ENCODE peak calls at places on chromosomes 2 and 18, in four cellular contexts. One of them, this sample, is unnamed.

GRCh38 chr18:55337908-55338521 is 250.0 kb downstream of the TCF4 start:
- DNase-seq in psoas muscle: peak; percentile 60
- DNase-seq in A549: no peak
- DNase-seq in kidney: no peak
- DNase-seq in this sample: no peak

GRCh38 chr18:71189581-71189980 is 900.7 kb downstream of the SOCS6 start:
- DNase-seq in psoas muscle: no peak
- DNase-seq in A549: no peak
- DNase-seq in kidney: no peak
- DNase-seq in this sample: no peak

GRCh38 chr2:65300134-65300771 is 72.6 kb downstream of the ACTR2 start:
- DNase-seq in psoas muscle: peak; percentile 95
- DNase-seq in A549: no peak
- DNase-seq in kidney: peak; percentile 90
- DNase-seq in this sample: no peak

GRCh38 chr2:120373424-120373823 is 27.5 kb downstream of the INHBB start:
- DNase-seq in psoas muscle: peak; percentile 26
- DNase-seq in A549: no peak
- DNase-seq in kidney: peak; percentile 30
- DNase-seq in this sample: no peak

GRCh38 chr2:26807788-26808460 is 22.1 kb downstream of the CENPA start:
- DNase-seq in psoas muscle: no peak
- DNase-seq in A549: no peak
- DNase-seq in kidney: no peak
- DNase-seq in this sample: no peak

GRCh38 chr18:32529737-32530420 is 59.2 kb upstream of the GAREM1 start:
- DNase-seq in psoas muscle: no peak
- DNase-seq in A549: no peak
- DNase-seq in kidney: no peak
- DNase-seq in this sample: no peak

GRCh38 chr2:72942293-72942692 is 25.0 kb downstream of the EMX1 start:
- DNase-seq in psoas muscle: no peak
- DNase-seq in A549: no peak
- DNase-seq in kidney: peak; percentile 59
- DNase-seq in this sample: no peak

GRCh38 chr2:179793238-179793637 is 68.2 kb downstream of the ZNF385B start:
- DNase-seq in psoas muscle: no peak
- DNase-seq in A549: no peak
- DNase-seq in kidney: no peak
- DNase-seq in this sample: no peak

GRCh38 chr2:16241166-16242160 is 301.1 kb downstream of the MYCN start:
- DNase-seq in psoas muscle: no peak
- DNase-seq in A549: no peak
- DNase-seq in kidney: no peak
- DNase-seq in this sample: no peak

GRCh38 chr2:29753676-29754444 is 167.5 kb downstream of the ALK start:
- DNase-seq in psoas muscle: no peak
- DNase-seq in A549: no peak
- DNase-seq in kidney: no peak
- DNase-seq in this sample: no peak

GRCh38 chr2:233973786-233974185 is 56.6 kb downstream of the TRPM8 start:
- DNase-seq in psoas muscle: no peak
- DNase-seq in A549: no peak
- DNase-seq in kidney: no peak
- DNase-seq in this sample: no peak

GRCh38 chr2:112482309-112483046 is 522 bp downstream of the TTL start:
- DNase-seq in psoas muscle: peak; percentile 66
- DNase-seq in A549: peak; percentile 64
- DNase-seq in kidney: peak; percentile 80
- DNase-seq in this sample: no peak

GRCh38 chr18:59222341-59222740 is 2.4 kb downstream of the GRP start:
- DNase-seq in psoas muscle: no peak
- DNase-seq in A549: no peak
- DNase-seq in kidney: no peak
- DNase-seq in this sample: no peak
- TF ChIP-seq CTCF in psoas muscle: no peak
- TF ChIP-seq CTCF in A549: no peak
- TF ChIP-seq CTCF in kidney: no peak
- TF ChIP-seq CTCF in this sample: no peak

GRCh38 chr2:127694986-127695385 is 6.3 kb upstream of the SFT2D3 start:
- DNase-seq in psoas muscle: peak; percentile 59
- DNase-seq in A549: no peak
- DNase-seq in kidney: no peak
- DNase-seq in this sample: no peak
- H3K4me3 ChIP-seq in psoas muscle: peak overlapping the region; percentile 61
- H3K4me3 ChIP-seq in A549: no peak overlapping the region
- H3K4me3 ChIP-seq in kidney: no peak overlapping the region
- H3K4me3 ChIP-seq in this sample: no peak overlapping the region

GRCh38 chr2:208657468-208657867 is 250.9 kb downstream of the PTH2R start:
- DNase-seq in psoas muscle: no peak
- DNase-seq in A549: no peak
- DNase-seq in kidney: no peak
- DNase-seq in this sample: no peak
- TF ChIP-seq CTCF in psoas muscle: no peak
- TF ChIP-seq CTCF in A549: no peak
- TF ChIP-seq CTCF in kidney: no peak
- TF ChIP-seq CTCF in this sample: peak; percentile 17

GRCh38 chr2:23513245-23513880 is 128.4 kb downstream of the KLHL29 start:
- DNase-seq in psoas muscle: no peak
- DNase-seq in A549: no peak
- DNase-seq in kidney: no peak
- DNase-seq in this sample: no peak
- H3K4me3 ChIP-seq in psoas muscle: no peak overlapping the region
- H3K4me3 ChIP-seq in A549: no peak overlapping the region
- H3K4me3 ChIP-seq in kidney: peak overlapping the region; percentile 43
- H3K4me3 ChIP-seq in this sample: no peak overlapping the region

GRCh38 chr2:237956402-237956736 is 10.4 kb upstream of the UBE2F start:
- DNase-seq in psoas muscle: no peak
- DNase-seq in A549: no peak
- DNase-seq in kidney: no peak
- DNase-seq in this sample: no peak
- TF ChIP-seq CTCF in psoas muscle: no peak
- TF ChIP-seq CTCF in A549: no peak
- TF ChIP-seq CTCF in kidney: no peak
- TF ChIP-seq CTCF in this sample: no peak

GRCh38 chr2:62229082-62229620 is 33.2 kb downstream of the B3GNT2 start:
- DNase-seq in psoas muscle: no peak
- DNase-seq in A549: no peak
- DNase-seq in kidney: no peak
- DNase-seq in this sample: no peak

GRCh38 chr2:62236499-62236898 is 40.6 kb downstream of the B3GNT2 start:
- DNase-seq in psoas muscle: no peak
- DNase-seq in A549: no peak
- DNase-seq in kidney: no peak
- DNase-seq in this sample: no peak

GRCh38 chr2:62231541-62231940 is 35.6 kb downstream of the B3GNT2 start:
- DNase-seq in psoas muscle: no peak
- DNase-seq in A549: no peak
- DNase-seq in kidney: no peak
- DNase-seq in this sample: no peak

GRCh38 chr2:62238236-62238635 is 42.3 kb downstream of the B3GNT2 start:
- DNase-seq in psoas muscle: no peak
- DNase-seq in A549: no peak
- DNase-seq in kidney: no peak
- DNase-seq in this sample: no peak

DNA sequence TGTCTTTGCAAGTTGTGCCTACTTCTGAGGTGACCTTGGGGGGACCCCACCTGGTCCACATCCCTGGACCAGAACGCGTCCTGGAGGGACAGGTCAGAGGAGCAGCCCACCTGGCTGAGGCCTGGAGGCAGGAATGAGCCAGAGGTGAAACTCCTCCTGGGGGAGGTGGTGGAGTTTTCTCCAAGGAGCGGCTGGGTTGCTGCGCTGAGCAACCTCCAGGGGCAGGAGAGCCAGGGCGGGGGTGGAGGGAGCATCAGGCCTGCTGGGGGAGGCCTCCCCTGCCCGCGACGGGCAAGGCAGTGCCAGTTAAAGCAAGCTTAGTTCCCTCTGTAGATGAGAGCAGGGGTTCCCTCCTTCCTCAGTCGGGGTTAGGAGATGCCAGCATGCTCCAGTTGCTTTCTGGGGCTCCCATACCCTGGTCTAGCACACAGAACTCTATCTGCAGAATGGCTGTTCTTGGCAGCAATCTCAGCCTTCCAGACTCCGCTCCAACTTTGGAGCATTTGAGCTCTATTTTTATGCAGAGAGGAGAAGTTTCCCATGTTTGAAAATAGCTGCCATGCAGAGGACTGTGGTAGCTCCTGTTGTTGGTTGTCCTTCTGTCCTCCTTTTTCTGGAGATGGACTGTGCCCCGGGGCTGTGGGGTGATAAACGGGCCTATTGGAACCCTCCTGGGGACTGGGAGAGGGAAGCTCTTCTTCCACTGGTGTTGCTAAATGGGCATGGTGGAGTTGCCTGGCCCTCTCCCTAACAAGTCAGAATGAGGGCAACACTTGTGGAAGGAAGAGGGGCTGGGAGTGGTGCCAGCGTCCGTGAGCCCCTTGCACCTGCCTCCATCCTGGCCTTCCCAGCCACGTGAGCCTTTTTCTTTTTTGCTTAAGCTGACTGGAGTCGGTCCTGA is 39.1 kb downstream of the B3GNT2 start:
- DNase-seq in psoas muscle: no peak
- DNase-seq in A549: no peak
- DNase-seq in kidney: no peak
- DNase-seq in this sample: no peak
- H3K4me3 ChIP-seq in psoas muscle: no peak overlapping the region
- H3K4me3 ChIP-seq in A549: no peak overlapping the region
- H3K4me3 ChIP-seq in kidney: no peak overlapping the region
- H3K4me3 ChIP-seq in this sample: no peak overlapping the region

DNA sequence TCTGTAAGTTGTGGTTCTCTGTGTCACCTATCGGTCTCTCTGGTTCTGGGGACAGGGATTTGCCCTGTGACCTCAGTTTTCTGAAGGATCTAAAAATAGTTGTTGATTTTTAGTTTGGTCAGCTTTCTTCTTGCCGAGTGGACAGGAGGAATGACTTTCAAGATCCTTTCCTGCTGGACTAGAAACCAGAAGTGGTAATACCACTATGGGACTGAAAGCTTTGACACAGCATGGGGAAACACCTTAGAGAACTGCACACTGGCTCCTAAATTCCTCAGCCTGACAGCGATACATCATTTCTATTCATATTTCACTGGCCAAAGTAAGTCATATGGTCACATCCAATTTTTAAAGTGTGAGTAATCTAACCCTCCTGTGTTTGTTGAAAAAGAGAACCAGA is 244.7 kb upstream of the MMADHC start:
- DNase-seq in psoas muscle: no peak
- DNase-seq in A549: no peak
- DNase-seq in kidney: no peak
- DNase-seq in this sample: no peak
- TF ChIP-seq CTCF in psoas muscle: no peak
- TF ChIP-seq CTCF in A549: no peak
- TF ChIP-seq CTCF in kidney: no peak
- TF ChIP-seq CTCF in this sample: no peak

GRCh38 chr2:193506035-193506434 is 1311.3 kb upstream of the TMEFF2 start:
- DNase-seq in psoas muscle: no peak
- DNase-seq in A549: no peak
- DNase-seq in kidney: peak; percentile 55
- DNase-seq in this sample: no peak
- H3K4me3 ChIP-seq in psoas muscle: no peak overlapping the region
- H3K4me3 ChIP-seq in A549: no peak overlapping the region
- H3K4me3 ChIP-seq in kidney: no peak overlapping the region
- H3K4me3 ChIP-seq in this sample: no peak overlapping the region

DNA sequence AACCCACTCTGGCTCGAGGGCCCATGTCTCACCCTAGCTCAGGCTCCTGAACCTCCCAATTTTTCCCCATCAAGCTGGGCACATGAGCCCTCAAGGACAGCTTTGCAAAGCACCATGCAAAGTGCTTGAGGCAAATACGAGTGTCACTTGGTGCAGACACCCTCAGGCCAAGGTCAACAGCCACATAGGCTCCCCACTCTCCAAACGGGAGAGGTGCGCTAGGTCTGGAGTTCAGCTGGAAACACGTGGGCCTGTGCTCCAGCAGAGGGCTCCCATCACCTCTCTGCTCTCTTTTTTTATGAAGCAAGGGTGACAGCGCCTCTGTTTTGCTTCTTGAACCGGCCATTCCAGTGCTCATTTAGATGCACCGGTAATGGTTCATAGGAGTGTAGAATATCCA is 11.9 kb upstream of the ARHGAP25 start:
- DNase-seq in psoas muscle: no peak
- DNase-seq in A549: no peak
- DNase-seq in kidney: no peak
- DNase-seq in this sample: no peak
- TF ChIP-seq CTCF in psoas muscle: no peak
- TF ChIP-seq CTCF in A549: peak; percentile 7
- TF ChIP-seq CTCF in kidney: no peak
- TF ChIP-seq CTCF in this sample: no peak